ENCODE peak calls at places on chromosomes 3 and 15, in six cellular contexts. U is activated CD8-positive, alpha-beta memory T cell treated with anti-CD3 and anti-CD28 coated beads, Interleukin-2, amount 50 U/mL, for 48 hours; L is activated T-helper 1 cell treated with Interleukin-2 at 50 U/mL for 16 hours; Y is NCI-H1930; X is pulmonary artery endothelial cell; M is COR-L47. I is an unnamed sample.

GRCh38 chr15:101551696-101552591 is 62.4 kb upstream of the PCSK6 start:
- DNase-seq in U (no peak), L (no peak), Y (no peak), X (no peak), M (no peak), I (no peak)

GRCh38 chr3:10419637-10420232 is 85.7 kb downstream of the ATP2B2 start:
- DNase-seq in U (no peak), L (peak), Y (no peak), X (no peak), M (no peak), I (no peak)

GRCh38 chr15:45107941-45108630 is 5.9 kb downstream of the DUOX2 start:
- DNase-seq in U (no peak), L (no peak), Y (no peak), X (no peak), M (no peak), I (no peak)

GRCh38 chr3:184361532-184361931 is at the start of the genes CLCN2 and POLR2H:
- DNase-seq in U (peak), L (peak), Y (peak), X (no peak), M (peak), I (peak)

GRCh38 chr15:100663550-100664335 is 61.4 kb downstream of the ASB7 start:
- DNase-seq in U (no peak), L (no peak), Y (no peak), X (no peak), M (no peak), I (no peak)

GRCh38 chr3:181719298-181719859 is 7.7 kb downstream of the SOX2 start:
- DNase-seq in U (no peak), L (no peak), Y (no peak), X (no peak), M (peak), I (no peak)

GRCh38 chr3:195319060-195319459 is 48.1 kb upstream of the XXYLT1 start:
- DNase-seq in U (no peak), L (no peak), Y (no peak), X (no peak), M (no peak), I (no peak)

GRCh38 chr3:51198476-51198875 is 186.6 kb upstream of the MANF start:
- DNase-seq in U (no peak), L (no peak), Y (no peak), X (no peak), M (no peak), I (no peak)

GRCh38 chr3:69052567-69052898 is 400 bp upstream of the TMF1 start:
- DNase-seq in U (no peak), L (no peak), Y (no peak), X (no peak), M (no peak), I (no peak)

GRCh38 chr3:52405066-52405465 is 39.8 kb downstream of the SEMA3G start:
- DNase-seq in U (no peak), L (no peak), Y (no peak), X (no peak), M (no peak), I (no peak)

GRCh38 chr15:66951976-66952375 is 113.4 kb upstream of the SMAD3 start:
- DNase-seq in U (no peak), L (no peak), Y (no peak), X (no peak), M (no peak), I (peak)

GRCh38 chr15:34851751-34852150 is 56.4 kb upstream of the ACTC1 start:
- DNase-seq in U (no peak), L (no peak), Y (no peak), X (no peak), M (no peak), I (no peak)

GRCh38 chr15:33005582-33005981 is 188.9 kb downstream of the FMN1 start:
- DNase-seq in U (no peak), L (no peak), Y (no peak), X (no peak), M (no peak), I (no peak)

GRCh38 chr3:64906011-64906410 is 218.2 kb upstream of the ADAMTS9 start:
- DNase-seq in U (no peak), L (no peak), Y (no peak), X (no peak), M (no peak), I (no peak)

GRCh38 chr3:69309810-69310209 is 76.1 kb downstream of the FRMD4B start:
- DNase-seq in U (no peak), L (no peak), Y (no peak), X (no peak), M (no peak), I (no peak)

GRCh38 chr3:74532446-74532845 is 82.0 kb downstream of the CNTN3 start:
- DNase-seq in U (no peak), L (no peak), Y (no peak), X (no peak), M (no peak), I (no peak)

GRCh38 chr3:58065700-58066167 is 57.5 kb downstream of the FLNB start:
- DNase-seq in U (no peak), L (no peak), Y (no peak), X (no peak), M (peak), I (no peak)

GRCh38 chr15:59950603-59951388 is 53.3 kb upstream of the FOXB1 start:
- DNase-seq in U (no peak), L (no peak), Y (no peak), X (no peak), M (no peak), I (no peak)

GRCh38 chr3:197525706-197526105 is 30.1 kb downstream of the BDH1 start:
- DNase-seq in U (no peak), L (no peak), Y (no peak), X (no peak), M (no peak), I (no peak)

GRCh38 chr15:38508647-38509046 is 54.7 kb downstream of the FAM98B start:
- DNase-seq in U (no peak), L (no peak), Y (no peak), X (no peak), M (no peak), I (no peak)

GRCh38 chr3:190306513-190307163 is 15.6 kb downstream of the CLDN1 start:
- DNase-seq in U (no peak), L (no peak), Y (peak), X (no peak), M (no peak), I (no peak)

GRCh38 chr3:58858126-58858525 is 191.6 kb upstream of the FAM3D start:
- DNase-seq in U (no peak), L (no peak), Y (no peak), X (no peak), M (no peak), I (no peak)